ENCODE peak calls at places on chromosome 12, in eight cellular contexts. Z, Y, S, E, M, R, T and H are unnamed samples.

GRCh38 chr12:26523708-26524150 is 309.3 kb downstream of the ITPR2 start:
- DNase-seq in E (peak), Z (peak), M (peak), T (no peak), R (peak), S (peak), Y (peak), H (no peak)

GRCh38 chr12:7158866-7159600 is 28.9 kb downstream of the CLSTN3 start:
- DNase-seq in Y (no peak), E (no peak), S (peak), Z (no peak), M (no peak), R (no peak), T (no peak), H (no peak)

GRCh38 chr12:117152793-117153775 is 37.2 kb downstream of the FBXO21 start:
- DNase-seq in T (no peak), M (no peak), Y (no peak), S (no peak), Z (no peak), R (no peak), E (no peak), H (no peak)

GRCh38 chr12:13187399-13187798 is 9.1 kb upstream of the EMP1 start:
- DNase-seq in Y (peak), R (no peak), S (no peak), T (no peak), M (peak), E (no peak), Z (peak), H (no peak)

GRCh38 chr12:63821781-63822251 is 22.7 kb upstream of the SRGAP1 start:
- DNase-seq in M (peak), S (peak), T (no peak), Z (peak), Y (peak), E (no peak), R (no peak), H (no peak)

GRCh38 chr12:72448089-72448488 is 175.9 kb downstream of the TRHDE start:
- DNase-seq in Y (peak), Z (no peak), M (no peak), R (no peak), E (no peak), T (no peak), S (no peak), H (no peak)

GRCh38 chr12:77189463-77189862 is 124.1 kb upstream of the E2F7 start:
- DNase-seq in Y (peak), S (peak), Z (peak), E (no peak), M (peak), T (no peak), R (no peak), H (no peak)

GRCh38 chr12:116294464-116295002 is 17.0 kb upstream of the MED13L start:
- DNase-seq in Y (no peak), E (no peak), T (no peak), R (no peak), M (no peak), S (no peak), Z (no peak), H (peak)

GRCh38 chr12:34253674-34254073 is 231.4 kb downstream of the ALG10 start:
- DNase-seq in T (no peak), M (no peak), Z (no peak), E (no peak), R (no peak), Y (no peak), S (no peak), H (no peak)

GRCh38 chr12:58268080-58268479 is 326.7 kb downstream of the ATP23 start:
- DNase-seq in E (no peak), Y (peak), S (no peak), R (no peak), M (no peak), Z (peak), T (no peak), H (no peak)

GRCh38 chr12:27178723-27179398 is 65.2 kb upstream of the STK38L start:
- DNase-seq in T (no peak), R (no peak), M (no peak), S (no peak), Z (peak), Y (peak), E (no peak), H (no peak)

GRCh38 chr12:132651444-132652100 is 33.0 kb downstream of the P2RX2 start:
- DNase-seq in E (no peak), M (no peak), T (no peak), Z (no peak), R (no peak), S (no peak), Y (no peak), H (no peak)

GRCh38 chr12:114666746-114667668 is 17.0 kb downstream of the TBX3 start:
- DNase-seq in E (no peak), M (peak), T (no peak), Y (peak), R (no peak), S (no peak), Z (no peak), H (no peak)

GRCh38 chr12:16588812-16589211 is 17.1 kb downstream of the LMO3 start:
- DNase-seq in S (no peak), T (no peak), Y (no peak), R (no peak), E (no peak), M (peak), Z (no peak), H (no peak)

GRCh38 chr12:57489157-57489641 is 1.3 kb downstream of the MARS1 start:
- DNase-seq in S (no peak), Z (no peak), Y (peak), E (no peak), R (no peak), T (no peak), M (peak), H (no peak)

GRCh38 chr12:14364583-14365271 is 755 bp upstream of the ATF7IP start:
- DNase-seq in T (no peak), Z (no peak), Y (no peak), M (no peak), S (no peak), R (no peak), E (no peak), H (no peak)